ENCODE peak calls at places on chromosomes 11 and 22, in ten cellular contexts. K is effector memory CD4-positive, alpha-beta T cell; O is stimulated activated CD8-positive, alpha-beta memory T cell treated with anti-CD3 and anti-CD28 coated beads, Interleukin-2, amount 100 ng/mL, for 1 hour; C is endothelial cell; G is NCI-H146; W is astrocyte of the spinal cord; H is BJ; I is SHP77; D is pancreas; A is PC-9. F is an unnamed sample.

GRCh38 chr11:96012086-96012824 is 88.3 kb upstream of the MTMR2 start:
- DNase-seq in K (peak; percentile 64), O (no peak), C (peak; percentile 8), G (peak; percentile 46), W (peak; percentile 87), H (no peak), I (peak; percentile 2), D (peak; percentile 21), A (peak; percentile 53), F (peak; percentile 76)

GRCh38 chr11:116502641-116503061 is 270.1 kb downstream of the BUD13 start:
- DNase-seq in K (no peak), O (no peak), C (no peak), G (no peak), W (no peak), H (no peak), I (no peak), D (no peak), A (no peak), F (no peak)

GRCh38 chr11:69263736-69264052 is 30.3 kb upstream of the MYEOV start:
- DNase-seq in K (no peak), O (no peak), C (no peak), G (no peak), W (no peak), H (no peak), I (no peak), D (no peak), A (no peak), F (no peak)

GRCh38 chr22:26374645-26375044 is 54.4 kb upstream of the ASPHD2 start:
- DNase-seq in K (no peak), O (no peak), C (no peak), G (no peak), W (no peak), H (no peak), I (no peak), D (no peak), A (no peak), F (no peak)

GRCh38 chr11:119643878-119644225 is 85.1 kb downstream of the NECTIN1 start:
- DNase-seq in K (no peak), O (no peak), C (no peak), G (no peak), W (no peak), H (no peak), I (no peak), D (no peak), A (no peak), F (no peak)

GRCh38 chr11:368414-369335 is 624 bp upstream of the B4GALNT4 start:
- DNase-seq in K (no peak), O (no peak), C (no peak), G (peak; percentile 63), W (no peak), H (no peak), I (no peak), D (no peak), A (peak; percentile 23), F (no peak)

GRCh38 chr11:10908215-10908990 is 50.5 kb upstream of the ZBED5 start:
- DNase-seq in K (no peak), O (no peak), C (no peak), G (no peak), W (peak; percentile 93), H (peak; percentile 86), I (no peak), D (peak; percentile 45), A (peak; percentile 40), F (no peak)

GRCh38 chr22:20002661-20003060 is 14.0 kb downstream of the ARVCF start:
- DNase-seq in K (no peak), O (no peak), C (no peak), G (no peak), W (no peak), H (no peak), I (peak; percentile 12), D (no peak), A (no peak), F (no peak)

GRCh38 chr22:31187627-31188026 is 24.5 kb upstream of the LIMK2 start:
- DNase-seq in K (no peak), O (no peak), C (no peak), G (no peak), W (no peak), H (no peak), I (no peak), D (no peak), A (no peak), F (no peak)

GRCh38 chr11:30150425-30150824 is 80.4 kb upstream of the FSHB start:
- DNase-seq in K (no peak), O (no peak), C (no peak), G (no peak), W (no peak), H (no peak), I (no peak), D (no peak), A (no peak), F (no peak)

GRCh38 chr11:57458060-57458409 is 2.3 kb upstream of the RTN4RL2 start:
- DNase-seq in K (no peak), O (no peak), C (no peak), G (peak; percentile 46), W (no peak), H (no peak), I (no peak), D (no peak), A (peak; percentile 37), F (no peak)

GRCh38 chr11:115652501-115652900 is 148.3 kb upstream of the CADM1 start:
- DNase-seq in K (no peak), O (no peak), C (no peak), G (no peak), W (no peak), H (no peak), I (no peak), D (no peak), A (no peak), F (no peak)

GRCh38 chr11:1060885-1061616 is 13.6 kb upstream of the MUC2 start:
- DNase-seq in K (no peak), O (no peak), C (no peak), G (no peak), W (peak; percentile 19), H (peak; percentile 65), I (no peak), D (peak; percentile 16), A (peak; percentile 82), F (no peak)

GRCh38 chr22:46591890-46592289 is 28.3 kb upstream of the GRAMD4 start:
- DNase-seq in K (no peak), O (no peak), C (no peak), G (no peak), W (no peak), H (no peak), I (no peak), D (no peak), A (no peak), F (no peak)

F was measured in NCI-H2081 treated with DMSO at 0.1 percent for 48 hours.